ENCODE peak calls at places on chromosomes 13 and 19, in six cellular contexts. One of them, this sample, is unnamed.

GRCh38 chr13:38577048-38577447 is 109.8 kb upstream of the FREM2 start:
- DNase-seq in left cardiac atrium: no peak
- DNase-seq in choroid plexus epithelial cell: peak; percentile 29
- DNase-seq in amygdala: no peak
- DNase-seq in HEK293T: no peak
- DNase-seq in upper lobe of right lung: no peak
- DNase-seq in this sample: no peak

GRCh38 chr13:76882431-76882830 is 3.8 kb downstream of the KCTD12 start:
- DNase-seq in left cardiac atrium: no peak
- DNase-seq in choroid plexus epithelial cell: peak; percentile 82
- DNase-seq in amygdala: no peak
- DNase-seq in HEK293T: no peak
- DNase-seq in upper lobe of right lung: no peak
- DNase-seq in this sample: peak; percentile 54

GRCh38 chr13:98853791-98854191 is 101.3 kb upstream of the SLC15A1 start:
- DNase-seq in left cardiac atrium: no peak
- DNase-seq in choroid plexus epithelial cell: peak; percentile 53
- DNase-seq in amygdala: no peak
- DNase-seq in HEK293T: no peak
- DNase-seq in upper lobe of right lung: no peak
- DNase-seq in this sample: no peak

GRCh38 chr19:2154587-2155075 is 3.3 kb upstream of the AP3D1 start:
- DNase-seq in left cardiac atrium: no peak
- DNase-seq in choroid plexus epithelial cell: no peak
- DNase-seq in amygdala: no peak
- DNase-seq in HEK293T: no peak
- DNase-seq in upper lobe of right lung: no peak
- DNase-seq in this sample: no peak

GRCh38 chr13:60583911-60584753 is 187.1 kb downstream of the TDRD3 start:
- DNase-seq in left cardiac atrium: no peak
- DNase-seq in choroid plexus epithelial cell: peak; percentile 93
- DNase-seq in amygdala: no peak
- DNase-seq in HEK293T: no peak
- DNase-seq in upper lobe of right lung: no peak
- DNase-seq in this sample: no peak

GRCh38 chr13:62997038-62997619 is 1581.5 kb upstream of the PCDH20 start:
- DNase-seq in left cardiac atrium: no peak
- DNase-seq in choroid plexus epithelial cell: no peak
- DNase-seq in amygdala: no peak
- DNase-seq in HEK293T: no peak
- DNase-seq in upper lobe of right lung: no peak
- DNase-seq in this sample: no peak

GRCh38 chr19:47274891-47275865 is 493 bp downstream of the INAFM1 start:
- DNase-seq in left cardiac atrium: peak; percentile 63
- DNase-seq in choroid plexus epithelial cell: peak; percentile 28
- DNase-seq in amygdala: no peak
- DNase-seq in HEK293T: no peak
- DNase-seq in upper lobe of right lung: no peak
- DNase-seq in this sample: peak; percentile 66

GRCh38 chr19:13794388-13794751 is 873 bp upstream of the ZSWIM4 start:
- DNase-seq in left cardiac atrium: peak; percentile 83
- DNase-seq in choroid plexus epithelial cell: peak; percentile 99
- DNase-seq in amygdala: no peak
- DNase-seq in HEK293T: no peak
- DNase-seq in upper lobe of right lung: peak; percentile 74
- DNase-seq in this sample: peak; percentile 70

GRCh38 chr19:13417054-13417453 is 89.2 kb downstream of the CACNA1A start:
- DNase-seq in left cardiac atrium: peak; percentile 32
- DNase-seq in choroid plexus epithelial cell: no peak
- DNase-seq in amygdala: no peak
- DNase-seq in HEK293T: no peak
- DNase-seq in upper lobe of right lung: no peak
- DNase-seq in this sample: no peak

GRCh38 chr13:40562975-40563349 is 103.5 kb downstream of the FOXO1 start:
- DNase-seq in left cardiac atrium: no peak
- DNase-seq in choroid plexus epithelial cell: peak; percentile 46
- DNase-seq in amygdala: no peak
- DNase-seq in HEK293T: no peak
- DNase-seq in upper lobe of right lung: no peak
- DNase-seq in this sample: peak; percentile 54

GRCh38 chr13:90700340-90700739 is 647.1 kb upstream of the MIR17HG start:
- DNase-seq in left cardiac atrium: no peak
- DNase-seq in choroid plexus epithelial cell: no peak
- DNase-seq in amygdala: no peak
- DNase-seq in HEK293T: no peak
- DNase-seq in upper lobe of right lung: no peak
- DNase-seq in this sample: no peak

GRCh38 chr13:111271186-111271698 is 49.2 kb upstream of the TEX29 start:
- DNase-seq in left cardiac atrium: no peak
- DNase-seq in choroid plexus epithelial cell: no peak
- DNase-seq in amygdala: no peak
- DNase-seq in HEK293T: no peak
- DNase-seq in upper lobe of right lung: no peak
- DNase-seq in this sample: no peak

GRCh38 chr19:47749326-47749725 is 4.0 kb downstream of the NOP53 start:
- DNase-seq in left cardiac atrium: no peak
- DNase-seq in choroid plexus epithelial cell: no peak
- DNase-seq in amygdala: no peak
- DNase-seq in HEK293T: no peak
- DNase-seq in upper lobe of right lung: no peak
- DNase-seq in this sample: no peak

GRCh38 chr13:99392126-99392805 is 85.1 kb upstream of the GPR183 start:
- DNase-seq in left cardiac atrium: no peak
- DNase-seq in choroid plexus epithelial cell: no peak
- DNase-seq in amygdala: no peak
- DNase-seq in HEK293T: no peak
- DNase-seq in upper lobe of right lung: no peak
- DNase-seq in this sample: no peak

GRCh38 chr13:32176696-32177095 is 138.5 kb downstream of the ZAR1L start:
- DNase-seq in left cardiac atrium: no peak
- DNase-seq in choroid plexus epithelial cell: no peak
- DNase-seq in amygdala: no peak
- DNase-seq in HEK293T: no peak
- DNase-seq in upper lobe of right lung: no peak
- DNase-seq in this sample: no peak

GRCh38 chr13:40992678-40993077 is 26.4 kb downstream of the ELF1 start:
- DNase-seq in left cardiac atrium: no peak
- DNase-seq in choroid plexus epithelial cell: peak; percentile 33
- DNase-seq in amygdala: no peak
- DNase-seq in HEK293T: no peak
- DNase-seq in upper lobe of right lung: no peak
- DNase-seq in this sample: no peak

GRCh38 chr19:40604647-40605200 is 3.6 kb downstream of the LTBP4 start:
- DNase-seq in left cardiac atrium: peak; percentile 50
- DNase-seq in choroid plexus epithelial cell: no peak
- DNase-seq in amygdala: no peak
- DNase-seq in HEK293T: no peak
- DNase-seq in upper lobe of right lung: no peak
- DNase-seq in this sample: no peak

GRCh38 chr19:47609885-47610545 is 1.1 kb downstream of the BICRA start:
- DNase-seq in left cardiac atrium: peak; percentile 55
- DNase-seq in choroid plexus epithelial cell: peak; percentile 59
- DNase-seq in amygdala: peak; percentile 39
- DNase-seq in HEK293T: no peak
- DNase-seq in upper lobe of right lung: peak; percentile 76
- DNase-seq in this sample: peak; percentile 65

GRCh38 chr19:44890366-44891015 is 563 bp upstream of the TOMM40 start:
- DNase-seq in left cardiac atrium: no peak
- DNase-seq in choroid plexus epithelial cell: peak; percentile 100
- DNase-seq in amygdala: peak; percentile 100
- DNase-seq in HEK293T: peak; percentile 96
- DNase-seq in upper lobe of right lung: peak; percentile 100
- DNase-seq in this sample: no peak

GRCh38 chr13:41352935-41353801 is 42.1 kb downstream of the NAA16 start:
- DNase-seq in left cardiac atrium: no peak
- DNase-seq in choroid plexus epithelial cell: peak; percentile 73
- DNase-seq in amygdala: no peak
- DNase-seq in HEK293T: peak; percentile 34
- DNase-seq in upper lobe of right lung: no peak
- DNase-seq in this sample: no peak

GRCh38 chr13:101204270-101205011 is 211.9 kb downstream of the NALCN start:
- DNase-seq in left cardiac atrium: no peak
- DNase-seq in choroid plexus epithelial cell: no peak
- DNase-seq in amygdala: no peak
- DNase-seq in HEK293T: no peak
- DNase-seq in upper lobe of right lung: no peak
- DNase-seq in this sample: no peak

GRCh38 chr13:59487883-59488282 is 675.8 kb downstream of the DIAPH3 start:
- DNase-seq in left cardiac atrium: no peak
- DNase-seq in choroid plexus epithelial cell: no peak
- DNase-seq in amygdala: no peak
- DNase-seq in HEK293T: no peak
- DNase-seq in upper lobe of right lung: no peak
- DNase-seq in this sample: no peak

GRCh38 chr19:57096640-57097361 is 23.0 kb upstream of the USP29 start:
- DNase-seq in left cardiac atrium: no peak
- DNase-seq in choroid plexus epithelial cell: no peak
- DNase-seq in amygdala: no peak
- DNase-seq in HEK293T: no peak
- DNase-seq in upper lobe of right lung: no peak
- DNase-seq in this sample: no peak

GRCh38 chr19:35178701-35179100 is 24.2 kb downstream of the FXYD5 start:
- DNase-seq in left cardiac atrium: no peak
- DNase-seq in choroid plexus epithelial cell: peak; percentile 24
- DNase-seq in amygdala: no peak
- DNase-seq in HEK293T: no peak
- DNase-seq in upper lobe of right lung: peak; percentile 15
- DNase-seq in this sample: no peak

GRCh38 chr19:1855828-1856255 is 7.5 kb downstream of the KLF16 start:
- DNase-seq in left cardiac atrium: no peak
- DNase-seq in choroid plexus epithelial cell: no peak
- DNase-seq in amygdala: no peak
- DNase-seq in HEK293T: no peak
- DNase-seq in upper lobe of right lung: no peak
- DNase-seq in this sample: no peak

GRCh38 chr13:37669845-37670244 is 71.3 kb upstream of the POSTN start:
- DNase-seq in left cardiac atrium: no peak
- DNase-seq in choroid plexus epithelial cell: no peak
- DNase-seq in amygdala: no peak
- DNase-seq in HEK293T: no peak
- DNase-seq in upper lobe of right lung: no peak
- DNase-seq in this sample: no peak

GRCh38 chr19:33883869-33884519 is 87.3 kb downstream of the KCTD15 start:
- DNase-seq in left cardiac atrium: peak; percentile 70
- DNase-seq in choroid plexus epithelial cell: peak; percentile 32
- DNase-seq in amygdala: no peak
- DNase-seq in HEK293T: no peak
- DNase-seq in upper lobe of right lung: no peak
- DNase-seq in this sample: no peak

GRCh38 chr13:64488731-64489130 is 2741.4 kb downstream of the PCDH9 start:
- DNase-seq in left cardiac atrium: no peak
- DNase-seq in choroid plexus epithelial cell: no peak
- DNase-seq in amygdala: no peak
- DNase-seq in HEK293T: no peak
- DNase-seq in upper lobe of right lung: no peak
- DNase-seq in this sample: no peak

GRCh38 chr19:6813659-6814058 is 41.2 kb downstream of the VAV1 start:
- DNase-seq in left cardiac atrium: no peak
- DNase-seq in choroid plexus epithelial cell: no peak
- DNase-seq in amygdala: no peak
- DNase-seq in HEK293T: no peak
- DNase-seq in upper lobe of right lung: no peak
- DNase-seq in this sample: no peak

GRCh38 chr19:28199323-28199722 is 1013.6 kb downstream of the UQCRFS1 start:
- DNase-seq in left cardiac atrium: no peak
- DNase-seq in choroid plexus epithelial cell: no peak
- DNase-seq in amygdala: no peak
- DNase-seq in HEK293T: no peak
- DNase-seq in upper lobe of right lung: no peak
- DNase-seq in this sample: no peak

GRCh38 chr13:79679334-79679733 is 198.4 kb downstream of the NDFIP2 start:
- DNase-seq in left cardiac atrium: peak; percentile 76
- DNase-seq in choroid plexus epithelial cell: peak; percentile 88
- DNase-seq in amygdala: no peak
- DNase-seq in HEK293T: peak; percentile 75
- DNase-seq in upper lobe of right lung: peak; percentile 66
- DNase-seq in this sample: peak; percentile 71

GRCh38 chr19:14054721-14055120 is 7.2 kb downstream of the PALM3 start:
- DNase-seq in left cardiac atrium: no peak
- DNase-seq in choroid plexus epithelial cell: no peak
- DNase-seq in amygdala: no peak
- DNase-seq in HEK293T: no peak
- DNase-seq in upper lobe of right lung: peak; percentile 59
- DNase-seq in this sample: no peak

GRCh38 chr13:99548448-99548847 is 47.2 kb downstream of the TM9SF2 start:
- DNase-seq in left cardiac atrium: no peak
- DNase-seq in choroid plexus epithelial cell: no peak
- DNase-seq in amygdala: no peak
- DNase-seq in HEK293T: no peak
- DNase-seq in upper lobe of right lung: no peak
- DNase-seq in this sample: no peak

GRCh38 chr13:77300176-77301141 is 26.4 kb downstream of the MYCBP2 start:
- DNase-seq in left cardiac atrium: peak; percentile 41
- DNase-seq in choroid plexus epithelial cell: peak; percentile 89
- DNase-seq in amygdala: no peak
- DNase-seq in HEK293T: no peak
- DNase-seq in upper lobe of right lung: no peak
- DNase-seq in this sample: no peak